ENCODE peak calls at places on chromosomes 16 and 17, in six cellular contexts. D is IMR-90, X is cardiac muscle cell, Q is esophagus squamous epithelium, J is lung, W is keratinocyte. B is an unnamed sample.

GRCh38 chr17:49753959-49754391 is 10.0 kb downstream of the FAM117A start:
- DNase-seq in W (no peak), J (no peak), D (no peak), Q (no peak), X (no peak), B (no peak)

GRCh38 chr17:7834554-7834890 is 505 bp downstream of the KDM6B start:
- DNase-seq in D (no peak), J (peak; percentile 81), W (no peak), X (no peak), Q (no peak), B (no peak)

GRCh38 chr17:50268040-50268439 is 6.2 kb upstream of the TMEM92 start:
- DNase-seq in Q (no peak), X (no peak), D (no peak), J (no peak), W (no peak), B (no peak)

GRCh38 chr17:74877592-74878543 is 5.1 kb upstream of the FDXR start:
- DNase-seq in X (peak; percentile 57), D (no peak), W (peak; percentile 62), J (no peak), Q (no peak), B (peak; percentile 56)

GRCh38 chr16:71303938-71304337 is 14.7 kb upstream of the CMTR2 start:
- DNase-seq in X (no peak), W (no peak), D (peak; percentile 4), J (no peak), Q (no peak), B (peak; percentile 20)

GRCh38 chr16:3015865-3016521 is 2.0 kb downstream of the CLDN6 start:
- DNase-seq in D (no peak), J (no peak), X (no peak), Q (no peak), W (no peak), B (no peak)

GRCh38 chr17:33072421-33073175 is 81.0 kb downstream of the SPACA3 start:
- DNase-seq in X (no peak), W (no peak), D (no peak), J (no peak), Q (no peak), B (peak; percentile 38)

GRCh38 chr16:53509906-53510703 is 7.1 kb upstream of the AKTIP start:
- DNase-seq in Q (no peak), D (peak; percentile 62), X (peak; percentile 79), J (peak; percentile 68), W (peak; percentile 15), B (peak; percentile 65)

GRCh38 chr16:54459509-54460235 is 173.1 kb upstream of the IRX3 start:
- DNase-seq in D (no peak), W (no peak), J (no peak), Q (no peak), X (no peak), B (no peak)

GRCh38 chr17:49965522-49965905 is 3.5 kb upstream of the DLX4 start:
- DNase-seq in D (no peak), J (no peak), W (no peak), X (no peak), Q (no peak), B (no peak)

GRCh38 chr16:30902070-30902972 is 5.9 kb downstream of the CTF1 start:
- DNase-seq in J (peak; percentile 57), X (peak; percentile 89), D (peak; percentile 63), Q (no peak), W (no peak), B (peak; percentile 57)

GRCh38 chr17:77064608-77065007 is 76.2 kb upstream of the SEC14L1 start:
- DNase-seq in X (no peak), J (no peak), D (no peak), Q (no peak), W (no peak), B (no peak)

GRCh38 chr17:80845863-80846671 is 145.6 kb upstream of the CHMP6 start:
- DNase-seq in X (no peak), D (no peak), W (no peak), J (no peak), Q (no peak), B (no peak)

GRCh38 chr16:77299395-77299794 is 100.2 kb downstream of the SYCE1L start:
- DNase-seq in D (no peak), W (no peak), X (no peak), Q (no peak), J (no peak), B (no peak)

GRCh38 chr16:3959148-3959547 is 78.6 kb upstream of the CREBBP start:
- DNase-seq in J (peak; percentile 67), W (no peak), D (peak; percentile 90), X (peak; percentile 17), Q (no peak), B (no peak)

GRCh38 chr17:41456206-41456605 is 11.0 kb downstream of the KRT32 start:
- DNase-seq in X (no peak), W (no peak), Q (no peak), J (no peak), D (no peak), B (no peak)

GRCh38 chr16:51132484-51132883 is 18.6 kb downstream of the SALL1 start:
- DNase-seq in D (no peak), Q (no peak), J (no peak), W (no peak), X (no peak), B (no peak)

GRCh38 chr16:47204736-47205499 is 61.2 kb upstream of the NETO2 start:
- DNase-seq in W (no peak), J (no peak), D (no peak), Q (no peak), X (no peak), B (no peak)
- TF ChIP-seq CTCF in W (no peak), J (no peak), D (no peak), Q (no peak), X (no peak), B (no peak)

GRCh38 chr16:74186589-74186988 is 110.0 kb upstream of the PSMD7 start:
- DNase-seq in W (no peak), J (no peak), Q (no peak), D (peak; percentile 48), X (no peak), B (no peak)
- H3K27ac ChIP-seq in W (no peak overlapping the region), J (no peak overlapping the region), Q (no peak overlapping the region), D (no peak overlapping the region), X (no peak overlapping the region), B (no peak overlapping the region)

DNA sequence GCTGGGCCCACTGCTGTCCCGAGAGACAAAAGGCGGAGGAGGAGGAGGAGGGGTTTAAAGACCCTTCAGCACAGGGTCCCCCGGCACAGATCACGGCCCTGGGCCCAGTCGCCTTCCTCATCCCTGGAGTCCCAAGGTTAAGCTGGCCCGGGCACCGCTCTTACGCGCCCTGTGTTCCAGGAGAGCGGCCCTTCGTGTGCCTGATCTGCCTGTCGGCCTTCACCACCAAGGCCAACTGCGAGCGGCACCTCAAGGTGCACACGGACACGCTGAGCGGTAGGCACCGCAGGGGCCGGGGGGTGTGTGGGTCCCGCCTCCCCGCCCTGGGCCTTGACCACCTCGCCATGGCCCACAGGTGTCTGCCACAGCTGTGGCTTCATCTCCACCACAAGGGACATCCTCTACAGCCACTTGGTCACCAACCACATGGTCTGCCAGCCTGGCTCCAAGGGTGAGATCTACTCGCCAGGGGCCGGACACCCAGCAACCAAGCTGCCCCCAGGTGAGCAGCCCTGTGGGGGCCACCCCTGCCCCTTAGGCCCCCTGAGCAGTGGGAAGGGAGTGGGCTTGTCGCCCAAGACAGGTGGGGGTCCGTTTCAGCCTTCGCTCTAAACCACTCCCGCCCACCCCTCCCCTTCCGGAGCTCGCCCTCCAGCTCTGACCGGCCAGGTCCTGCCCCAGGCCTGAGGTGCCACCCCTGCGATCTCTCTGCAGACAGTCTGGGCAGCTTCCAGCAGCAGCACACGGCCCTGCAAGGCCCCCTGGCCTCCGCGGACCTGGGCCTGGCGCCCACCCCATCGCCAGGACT is 37.6 kb upstream of the ZC3H18 start:
- DNase-seq in D (no peak), W (no peak), X (no peak), Q (no peak), J (no peak), B (no peak)
- TF ChIP-seq CTCF in D (no peak), W (no peak), X (no peak), Q (no peak), J (no peak), B (no peak)

GRCh38 chr16:57926041-57926440 is 44.9 kb downstream of the CNGB1 start:
- DNase-seq in D (no peak), J (no peak), Q (no peak), W (no peak), X (no peak), B (no peak)

GRCh38 chr16:57925310-57925709 is 45.6 kb downstream of the CNGB1 start:
- DNase-seq in Q (no peak), X (no peak), J (no peak), D (no peak), W (no peak), B (no peak)

GRCh38 chr16:57935904-57936303 is 35.0 kb downstream of the CNGB1 start:
- DNase-seq in J (no peak), D (no peak), W (no peak), Q (no peak), X (no peak), B (no peak)

GRCh38 chr16:57929250-57929649 is 41.7 kb downstream of the CNGB1 start:
- DNase-seq in D (no peak), X (no peak), Q (no peak), W (no peak), J (no peak), B (no peak)

GRCh38 chr16:57930533-57930932 is 40.4 kb downstream of the CNGB1 start:
- DNase-seq in J (no peak), Q (no peak), D (no peak), X (no peak), W (no peak), B (no peak)
- H3K27ac ChIP-seq in J (no peak overlapping the region), Q (no peak overlapping the region), D (no peak overlapping the region), X (no peak overlapping the region), W (no peak overlapping the region), B (no peak overlapping the region)

GRCh38 chr17:13851889-13852288 is 217.4 kb upstream of the COX10 start:
- DNase-seq in Q (no peak), J (no peak), W (no peak), D (no peak), X (no peak), B (no peak)
- TF ChIP-seq CTCF in Q (no peak), J (no peak), W (no peak), D (no peak), X (no peak), B (no peak)

DNA sequence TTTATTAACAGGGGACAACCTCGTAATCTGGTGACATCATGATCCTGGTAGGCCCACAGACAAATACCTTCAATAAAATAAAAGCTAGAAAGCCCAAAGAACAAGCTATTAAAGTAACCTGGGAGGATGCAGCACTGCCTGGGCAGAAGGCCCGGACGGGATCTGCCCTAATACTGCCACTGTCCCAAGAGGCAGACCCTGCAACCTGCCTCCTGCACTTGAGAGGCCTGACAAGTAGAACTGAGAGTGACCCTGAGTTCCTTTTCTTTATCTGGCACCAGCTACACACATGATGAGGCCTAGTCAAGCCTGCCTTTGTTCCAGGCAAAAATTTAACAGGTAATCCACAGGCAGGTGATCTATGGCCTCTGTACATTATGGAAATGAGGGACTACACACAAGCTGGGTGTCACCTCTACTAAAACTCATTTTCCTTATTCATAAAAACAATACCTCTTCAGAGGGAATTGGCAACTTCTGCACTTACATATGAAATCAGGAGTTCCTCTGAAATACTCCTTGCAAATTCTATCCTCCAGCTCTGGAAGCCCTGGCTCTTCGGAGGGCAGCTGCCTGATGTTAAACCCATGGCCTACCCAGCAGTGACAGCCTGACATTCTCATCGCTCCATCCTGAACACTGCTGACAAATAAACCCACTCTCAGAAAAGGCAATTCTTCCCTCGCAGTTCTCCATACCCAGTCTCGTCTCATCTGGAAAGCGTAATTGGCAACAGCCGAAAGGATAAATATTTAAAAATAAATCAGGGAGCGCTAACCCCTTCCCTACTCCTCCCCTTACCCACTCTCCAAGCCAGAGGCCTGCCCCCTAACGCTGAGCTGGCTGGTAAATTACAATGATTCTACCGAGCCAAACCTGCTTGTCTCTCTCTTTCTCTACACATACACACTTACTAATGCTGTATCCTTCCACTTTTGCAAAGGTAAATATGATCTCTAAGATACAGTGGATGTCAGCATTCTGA is 2.5 kb upstream of the ZFHX3 start:
- DNase-seq in W (no peak), D (no peak), X (no peak), Q (no peak), J (no peak), B (no peak)
- H3K27ac ChIP-seq in W (no peak overlapping the region), D (peak overlapping the region; percentile 50), X (peak overlapping the region; percentile 72), Q (peak overlapping the region; percentile 89), J (peak overlapping the region; percentile 57), B (peak overlapping the region; percentile 61)